ENCODE peak calls at places on chromosomes 5 and 9, in seven cellular contexts. A is breast epithelium, V is spleen, X is transverse colon, N is GM12892, K is GM12891, S is sigmoid colon. Q is an unnamed sample.
A peak's percentile ranks its signal among the peaks of the same experiment; 100 is the strongest.

GRCh38 chr9:125701351-125701750 is 5.7 kb downstream of the MAPKAP1 start:
- DNase-seq in A (no peak), V (no peak), X (no peak), N (no peak), K (no peak), S (no peak), Q (no peak)

GRCh38 chr5:146883496-146883895 is 4.9 kb upstream of the PPP2R2B start:
- DNase-seq in A (no peak), V (no peak), X (no peak), N (no peak), K (no peak), S (no peak), Q (no peak)

GRCh38 chr5:6550628-6551027 is 82.2 kb downstream of the NSUN2 start:
- DNase-seq in A (no peak), V (no peak), X (no peak), N (no peak), K (no peak), S (no peak), Q (no peak)

GRCh38 chr9:110432253-110432652 is 94.6 kb upstream of the TXNDC8 start:
- DNase-seq in A (no peak), V (no peak), X (no peak), N (no peak), K (no peak), S (no peak), Q (no peak)

GRCh38 chr9:78601957-78602565 is 305.1 kb downstream of the PSAT1 start:
- DNase-seq in A (no peak), V (no peak), X (no peak), N (no peak), K (no peak), S (no peak), Q (no peak)

GRCh38 chr5:127933348-127933747 is 150.2 kb upstream of the SLC12A2 start:
- DNase-seq in A (no peak), V (no peak), X (no peak), N (no peak), K (no peak), S (no peak), Q (no peak)

GRCh38 chr9:124735121-124735520 is 36.0 kb downstream of the NR6A1 start:
- DNase-seq in A (no peak), V (no peak), X (no peak), N (no peak), K (no peak), S (no peak), Q (no peak)

GRCh38 chr5:141855265-141856029 is 22.8 kb downstream of the PCDH1 start:
- DNase-seq in A (peak; percentile 56), V (no peak), X (no peak), N (no peak), K (no peak), S (no peak), Q (peak; percentile 57)

GRCh38 chr5:3336666-3337065 is 259.0 kb upstream of the IRX1 start:
- DNase-seq in A (no peak), V (no peak), X (no peak), N (no peak), K (no peak), S (peak; percentile 38), Q (no peak)

GRCh38 chr5:120464627-120465280 is 654 bp downstream of the PRR16 start:
- DNase-seq in A (no peak), V (peak; percentile 75), X (peak; percentile 23), N (no peak), K (no peak), S (peak; percentile 75), Q (peak; percentile 25)

GRCh38 chr9:9170735-9171134 is 1371.2 kb upstream of the DMAC1 start:
- DNase-seq in A (no peak), V (no peak), X (no peak), N (no peak), K (no peak), S (no peak), Q (no peak)

GRCh38 chr5:137341831-137342230 is 157.3 kb downstream of the SPOCK1 start:
- DNase-seq in A (no peak), V (no peak), X (no peak), N (no peak), K (no peak), S (no peak), Q (no peak)

GRCh38 chr9:18473551-18474279 is at the start of gene ADAMTSL1:
- DNase-seq in A (peak; percentile 54), V (no peak), X (peak; percentile 25), N (no peak), K (no peak), S (peak; percentile 74), Q (peak; percentile 48)

GRCh38 chr9:111274737-111275136 is 55.3 kb downstream of the OR2K2 start:
- DNase-seq in A (no peak), V (no peak), X (no peak), N (no peak), K (no peak), S (no peak), Q (no peak)

GRCh38 chr9:90546200-90546599 is 96.4 kb downstream of the DIRAS2 start:
- DNase-seq in A (no peak), V (no peak), X (no peak), N (no peak), K (no peak), S (no peak), Q (no peak)

GRCh38 chr5:138490648-138491283 is 25.5 kb downstream of the EGR1 start:
- DNase-seq in A (no peak), V (no peak), X (no peak), N (no peak), K (no peak), S (no peak), Q (no peak)

GRCh38 chr9:101585740-101586139 is 9.0 kb downstream of the PPP3R2 start:
- DNase-seq in A (no peak), V (no peak), X (no peak), N (no peak), K (no peak), S (no peak), Q (no peak)

GRCh38 chr9:82721596-82721995 is 341.3 kb downstream of the RASEF start:
- DNase-seq in A (no peak), V (no peak), X (no peak), N (no peak), K (no peak), S (no peak), Q (no peak)

GRCh38 chr5:61941637-61942036 is 364.4 kb upstream of the KIF2A start:
- DNase-seq in A (no peak), V (no peak), X (no peak), N (no peak), K (no peak), S (no peak), Q (no peak)

DNA sequence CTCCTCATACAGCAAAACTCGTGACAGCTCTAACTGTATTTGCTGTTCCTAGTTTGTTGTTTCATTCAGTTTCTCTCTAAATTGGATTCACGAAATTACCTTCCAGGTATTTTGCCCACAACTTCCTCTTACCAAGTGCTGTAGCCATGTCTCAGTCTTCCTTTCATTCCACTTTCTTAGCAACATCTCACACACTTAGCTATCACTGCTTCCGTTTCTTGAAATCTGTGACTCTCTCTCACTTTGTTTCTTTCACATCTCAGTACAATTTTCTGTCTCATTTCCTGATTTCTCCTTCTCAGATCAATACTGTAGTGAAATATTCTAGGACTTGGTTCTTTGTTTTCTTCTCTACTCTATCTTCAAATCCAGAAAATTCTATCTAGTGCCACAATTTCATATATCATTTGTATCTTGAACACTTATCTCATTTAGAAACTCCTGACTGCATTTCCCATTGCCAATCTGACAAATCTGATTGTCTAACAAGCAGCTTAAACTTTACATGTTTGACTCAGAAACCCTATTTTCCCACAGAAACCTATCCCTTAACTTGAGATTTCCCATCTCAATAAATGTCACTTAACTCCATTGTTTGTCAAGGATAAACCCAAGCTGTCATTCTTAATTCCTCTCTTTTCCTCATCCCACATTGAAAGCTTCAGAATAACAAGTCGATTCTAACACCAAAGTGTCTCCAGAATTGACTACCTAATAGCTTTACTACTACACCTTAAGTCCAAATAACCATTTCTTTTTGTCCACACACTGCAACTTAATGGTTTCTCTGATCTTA is 303.1 kb downstream of the CDH12 start:
- DNase-seq in A (no peak), V (no peak), X (no peak), N (no peak), K (no peak), S (no peak), Q (no peak)
- TF ChIP-seq POLR2AphosphoS5 in A (no peak), V (no peak), X (no peak), N (no peak), K (no peak), S (no peak), Q (no peak)

DNA sequence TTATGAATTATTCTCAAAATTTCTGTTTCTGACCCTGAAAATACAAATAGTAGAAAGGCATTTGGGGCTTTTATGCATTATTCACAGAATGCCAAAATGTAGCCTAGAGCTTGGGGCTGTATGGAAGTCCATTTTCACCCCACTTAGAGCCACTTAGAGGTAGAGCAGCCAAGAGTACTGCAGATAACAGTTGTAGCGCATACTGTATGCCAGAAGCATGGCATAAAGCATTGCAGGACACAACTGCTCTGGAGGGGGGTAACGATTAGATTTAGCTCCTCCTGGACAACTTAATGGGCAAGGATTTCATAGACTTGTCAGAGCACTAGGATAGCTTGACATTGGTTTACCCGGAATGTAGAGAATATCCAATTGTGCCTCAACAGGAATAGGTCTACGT is 15.7 kb downstream of the SLC31A1 start:
- DNase-seq in A (no peak), V (no peak), X (no peak), N (no peak), K (no peak), S (no peak), Q (no peak)
- TF ChIP-seq POLR2AphosphoS5 in A (no peak), V (no peak), X (no peak), N (no peak), K (no peak), S (no peak), Q (no peak)

DNA sequence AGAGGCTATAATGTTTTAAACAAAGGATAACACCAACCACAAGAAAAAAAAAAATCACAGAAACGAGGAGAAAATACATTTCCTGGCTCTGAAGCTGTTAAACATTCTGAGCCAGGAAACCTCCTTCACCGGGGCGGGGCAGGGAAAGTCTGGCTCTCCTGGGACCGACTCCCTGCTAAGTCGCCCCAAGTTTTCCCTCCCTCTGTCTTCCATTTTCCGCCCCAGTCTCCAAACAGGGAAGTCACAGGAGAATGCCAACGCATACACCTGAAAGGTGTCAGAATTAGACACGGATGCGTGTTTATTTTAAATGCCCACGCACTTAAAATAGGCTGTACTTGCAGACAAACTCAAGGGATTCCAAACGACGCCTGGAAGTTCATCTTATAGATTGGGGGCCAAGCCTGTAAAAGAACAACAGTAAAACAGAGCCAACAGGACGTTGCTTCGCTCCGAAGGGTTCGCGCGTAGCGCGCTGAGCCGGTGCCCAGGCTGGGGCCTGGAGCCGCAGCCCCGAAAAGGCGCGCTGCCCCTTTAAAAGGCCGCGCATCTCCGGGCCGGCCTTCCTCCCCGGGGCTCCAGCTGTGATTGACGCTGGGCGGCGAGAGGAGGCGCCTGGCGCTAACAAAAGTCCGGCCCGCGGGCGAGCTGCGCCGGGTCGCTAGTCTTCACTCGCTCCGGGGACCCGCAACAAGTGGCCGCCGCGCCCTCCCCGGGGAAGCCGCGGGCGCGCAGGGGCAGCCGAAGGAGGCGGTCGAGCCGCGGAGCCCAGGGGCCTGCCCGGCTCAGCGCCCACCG is at the start of gene FBXL7:
- DNase-seq in A (no peak), V (peak; percentile 85), X (peak; percentile 55), N (no peak), K (peak; percentile 25), S (peak; percentile 92), Q (peak; percentile 37)
- TF ChIP-seq POLR2AphosphoS5 in A (no peak), V (peak; percentile 57), X (peak; percentile 59), N (no peak), K (no peak), S (peak; percentile 57), Q (peak; percentile 58)

DNA sequence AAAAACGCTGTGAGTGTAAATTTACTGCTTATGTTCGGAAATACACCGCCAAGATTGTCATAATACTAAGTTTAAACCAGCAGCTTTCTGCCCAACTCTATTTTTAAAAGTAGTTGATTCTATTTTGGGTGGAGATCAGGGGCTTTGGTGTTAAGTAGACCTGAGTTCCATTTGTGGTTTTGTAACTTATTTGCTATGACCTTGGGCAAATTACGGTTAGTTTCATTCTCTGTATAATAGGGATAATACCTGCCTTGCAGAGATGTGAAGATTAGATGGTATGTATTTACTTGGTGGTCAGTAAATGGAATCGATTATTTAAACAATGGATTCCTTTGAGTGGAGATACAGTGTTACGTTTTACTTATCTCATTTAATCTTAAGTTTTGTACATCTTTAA is 1.6 kb downstream of the RAD23B start:
- DNase-seq in A (no peak), V (no peak), X (no peak), N (no peak), K (no peak), S (no peak), Q (no peak)
- TF ChIP-seq POLR2AphosphoS5 in A (no peak), V (no peak), X (no peak), N (no peak), K (no peak), S (no peak), Q (no peak)

Q was measured in stomach.